ENCODE peak calls at places on chromosomes 4 and X, in five cellular contexts. One of them, this sample, is unnamed.

GRCh38 chr4:38387348-38387747 is 276.7 kb upstream of the KLF3 start:
- DNase-seq in MM.1S: no peak
- DNase-seq in A673: no peak
- DNase-seq in astrocyte: peak
- DNase-seq in fibroblast of lung: peak
- DNase-seq in this sample: no peak

GRCh38 chr4:88549815-88550214 is 26.2 kb upstream of the PYURF start:
- DNase-seq in fibroblast of lung: no peak
- DNase-seq in A673: no peak
- DNase-seq in astrocyte: no peak
- DNase-seq in MM.1S: no peak
- DNase-seq in this sample: no peak

GRCh38 chr4:184198190-184198589 is 19.5 kb downstream of the ENPP6 start:
- DNase-seq in fibroblast of lung: no peak
- DNase-seq in MM.1S: no peak
- DNase-seq in A673: no peak
- DNase-seq in astrocyte: no peak
- DNase-seq in this sample: no peak

GRCh38 chr4:133565379-133565778 is 416.3 kb downstream of the PCDH10 start:
- DNase-seq in astrocyte: peak
- DNase-seq in A673: peak
- DNase-seq in MM.1S: no peak
- DNase-seq in fibroblast of lung: peak
- DNase-seq in this sample: peak

GRCh38 chr4:177235026-177235425 is 74.6 kb upstream of the NEIL3 start:
- DNase-seq in astrocyte: peak
- DNase-seq in MM.1S: no peak
- DNase-seq in fibroblast of lung: peak
- DNase-seq in A673: no peak
- DNase-seq in this sample: no peak

GRCh38 chrX:154785711-154786110 is 19.6 kb downstream of the MPP1 start:
- DNase-seq in astrocyte: no peak
- DNase-seq in fibroblast of lung: no peak
- DNase-seq in A673: no peak
- DNase-seq in MM.1S: no peak
- DNase-seq in this sample: no peak

GRCh38 chr4:82799006-82799881 is 648 bp upstream of the SCD5 start:
- DNase-seq in fibroblast of lung: no peak
- DNase-seq in astrocyte: no peak
- DNase-seq in MM.1S: peak
- DNase-seq in A673: no peak
- DNase-seq in this sample: peak

GRCh38 chrX:63387411-63387810 is 36.3 kb upstream of the SPIN4 start:
- DNase-seq in fibroblast of lung: no peak
- DNase-seq in A673: no peak
- DNase-seq in astrocyte: no peak
- DNase-seq in MM.1S: no peak
- DNase-seq in this sample: no peak

GRCh38 chr4:87005690-87006461 is 71.1 kb downstream of the AFF1 start:
- DNase-seq in astrocyte: no peak
- DNase-seq in MM.1S: peak
- DNase-seq in A673: no peak
- DNase-seq in fibroblast of lung: no peak
- DNase-seq in this sample: peak

GRCh38 chr4:102730968-102731533 is 29.7 kb downstream of the MANBA start:
- DNase-seq in fibroblast of lung: no peak
- DNase-seq in MM.1S: no peak
- DNase-seq in A673: peak
- DNase-seq in astrocyte: no peak
- DNase-seq in this sample: no peak

GRCh38 chr4:135249006-135249405 is 1047.4 kb upstream of the PABPC4L start:
- DNase-seq in astrocyte: no peak
- DNase-seq in fibroblast of lung: no peak
- DNase-seq in MM.1S: no peak
- DNase-seq in A673: peak
- DNase-seq in this sample: no peak

GRCh38 chrX:53257166-53257565 is 24.2 kb downstream of the IQSEC2 start:
- DNase-seq in MM.1S: no peak
- DNase-seq in fibroblast of lung: no peak
- DNase-seq in A673: no peak
- DNase-seq in astrocyte: no peak
- DNase-seq in this sample: no peak

GRCh38 chr4:114599231-114600065 is 841 bp downstream of the UGT8 start:
- DNase-seq in fibroblast of lung: peak
- DNase-seq in A673: peak
- DNase-seq in MM.1S: no peak
- DNase-seq in astrocyte: peak
- DNase-seq in this sample: no peak

GRCh38 chr4:148441624-148441985 is 609 bp downstream of the NR3C2 start:
- DNase-seq in MM.1S: no peak
- DNase-seq in fibroblast of lung: no peak
- DNase-seq in A673: no peak
- DNase-seq in astrocyte: no peak
- DNase-seq in this sample: no peak

GRCh38 chr4:148443550-148444295 is 1.5 kb upstream of the NR3C2 start:
- DNase-seq in astrocyte: no peak
- DNase-seq in MM.1S: peak
- DNase-seq in fibroblast of lung: peak
- DNase-seq in A673: peak
- DNase-seq in this sample: peak

GRCh38 chr4:148444296-148445070 is 2.3 kb upstream of the NR3C2 start:
- DNase-seq in MM.1S: peak
- DNase-seq in fibroblast of lung: peak
- DNase-seq in astrocyte: no peak
- DNase-seq in A673: peak
- DNase-seq in this sample: peak

GRCh38 chr4:148441986-148442829 is at the start of gene NR3C2:
- DNase-seq in A673: peak
- DNase-seq in astrocyte: peak
- DNase-seq in fibroblast of lung: peak
- DNase-seq in MM.1S: peak
- DNase-seq in this sample: peak

DNA sequence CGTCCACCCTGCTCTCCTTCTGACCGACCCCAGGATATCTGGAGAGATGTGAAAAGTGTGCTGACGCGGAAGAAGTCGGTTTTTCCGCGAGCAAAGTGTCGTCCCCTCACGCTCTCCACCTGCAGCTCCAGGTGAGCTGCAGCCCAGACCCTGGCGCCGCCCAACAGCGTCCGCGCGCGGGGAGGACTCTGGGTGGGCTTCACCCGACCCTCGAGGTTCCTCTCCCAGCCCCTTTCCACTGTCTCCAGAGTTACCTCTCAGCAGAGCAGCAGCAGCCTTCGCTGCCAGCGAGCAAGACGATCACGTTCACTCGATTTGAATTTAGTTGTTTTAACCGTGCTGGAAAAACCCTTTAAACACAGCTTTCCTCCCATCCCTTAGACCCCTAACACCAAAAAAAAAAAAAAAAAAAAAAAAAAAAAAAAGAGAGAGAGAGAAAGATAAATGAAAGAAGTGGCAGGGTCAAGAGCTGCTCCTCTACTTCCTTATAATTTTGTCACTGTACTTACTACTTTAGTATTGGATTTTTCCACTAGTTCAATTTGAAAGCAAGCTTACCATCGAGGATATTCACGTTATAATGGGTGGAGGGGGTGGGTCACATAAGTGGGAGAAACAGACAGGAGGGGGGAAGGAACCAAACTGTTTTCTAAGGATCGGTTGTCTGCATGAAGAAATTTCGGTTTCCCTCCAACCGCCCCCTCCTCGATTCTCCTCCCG is 776 bp upstream of the NR3C2 start:
- DNase-seq in fibroblast of lung: no peak
- DNase-seq in astrocyte: no peak
- DNase-seq in A673: peak
- DNase-seq in MM.1S: no peak
- DNase-seq in this sample: peak
- TF ChIP-seq EZH2 in fibroblast of lung: no peak
- TF ChIP-seq EZH2 in astrocyte: no peak
- TF ChIP-seq EZH2 in A673: no peak
- TF ChIP-seq EZH2 in MM.1S: no peak
- TF ChIP-seq EZH2 in this sample: no peak

GRCh38 chr4:146650034-146650433 is 11.3 kb downstream of the POU4F2 start:
- DNase-seq in fibroblast of lung: no peak
- DNase-seq in astrocyte: no peak
- DNase-seq in A673: no peak
- DNase-seq in MM.1S: no peak
- DNase-seq in this sample: no peak

GRCh38 chr4:146648384-146648783 is 9.7 kb downstream of the POU4F2 start:
- DNase-seq in MM.1S: no peak
- DNase-seq in A673: no peak
- DNase-seq in fibroblast of lung: no peak
- DNase-seq in astrocyte: no peak
- DNase-seq in this sample: no peak

GRCh38 chr4:146646601-146647000 is 7.9 kb downstream of the POU4F2 start:
- DNase-seq in A673: peak
- DNase-seq in fibroblast of lung: no peak
- DNase-seq in MM.1S: no peak
- DNase-seq in astrocyte: no peak
- DNase-seq in this sample: no peak

GRCh38 chr4:146649232-146649631 is 10.5 kb downstream of the POU4F2 start:
- DNase-seq in fibroblast of lung: no peak
- DNase-seq in A673: no peak
- DNase-seq in astrocyte: no peak
- DNase-seq in MM.1S: no peak
- DNase-seq in this sample: no peak

GRCh38 chr4:146647615-146648383 is 9.1 kb downstream of the POU4F2 start:
- DNase-seq in fibroblast of lung: no peak
- DNase-seq in astrocyte: no peak
- DNase-seq in MM.1S: no peak
- DNase-seq in A673: peak
- DNase-seq in this sample: no peak
- TF ChIP-seq EZH2 in fibroblast of lung: peak
- TF ChIP-seq EZH2 in astrocyte: peak
- TF ChIP-seq EZH2 in MM.1S: no peak
- TF ChIP-seq EZH2 in A673: no peak
- TF ChIP-seq EZH2 in this sample: peak

GRCh38 chr4:4860803-4861591 is 1.5 kb downstream of the MSX1 start:
- DNase-seq in A673: no peak
- DNase-seq in astrocyte: no peak
- DNase-seq in MM.1S: no peak
- DNase-seq in fibroblast of lung: no peak
- DNase-seq in this sample: peak
- TF ChIP-seq EZH2 in A673: no peak
- TF ChIP-seq EZH2 in astrocyte: peak
- TF ChIP-seq EZH2 in MM.1S: no peak
- TF ChIP-seq EZH2 in fibroblast of lung: no peak
- TF ChIP-seq EZH2 in this sample: no peak

GRCh38 chr4:121764702-121765367 is at the start of gene SMIM43:
- DNase-seq in astrocyte: no peak
- DNase-seq in A673: peak
- DNase-seq in fibroblast of lung: peak
- DNase-seq in MM.1S: no peak
- DNase-seq in this sample: peak
- TF ChIP-seq EZH2 in astrocyte: peak
- TF ChIP-seq EZH2 in A673: no peak
- TF ChIP-seq EZH2 in fibroblast of lung: no peak
- TF ChIP-seq EZH2 in MM.1S: no peak
- TF ChIP-seq EZH2 in this sample: peak

GRCh38 chrX:25012433-25012735 is 3.4 kb downstream of the ARX start:
- DNase-seq in astrocyte: no peak
- DNase-seq in A673: no peak
- DNase-seq in MM.1S: peak
- DNase-seq in fibroblast of lung: no peak
- DNase-seq in this sample: no peak

GRCh38 chrX:25010784-25011588 is 4.8 kb downstream of the ARX start:
- DNase-seq in fibroblast of lung: no peak
- DNase-seq in astrocyte: no peak
- DNase-seq in MM.1S: no peak
- DNase-seq in A673: no peak
- DNase-seq in this sample: no peak

GRCh38 chrX:25012793-25013592 is 2.8 kb downstream of the ARX start:
- DNase-seq in fibroblast of lung: no peak
- DNase-seq in astrocyte: no peak
- DNase-seq in A673: no peak
- DNase-seq in MM.1S: no peak
- DNase-seq in this sample: no peak

GRCh38 chrX:25013593-25014365 is 2.0 kb downstream of the ARX start:
- DNase-seq in fibroblast of lung: no peak
- DNase-seq in MM.1S: peak
- DNase-seq in astrocyte: no peak
- DNase-seq in A673: no peak
- DNase-seq in this sample: no peak

GRCh38 chrX:25011589-25012432 is 4.0 kb downstream of the ARX start:
- DNase-seq in fibroblast of lung: no peak
- DNase-seq in MM.1S: no peak
- DNase-seq in astrocyte: no peak
- DNase-seq in A673: no peak
- DNase-seq in this sample: no peak
- TF ChIP-seq EZH2 in fibroblast of lung: peak
- TF ChIP-seq EZH2 in MM.1S: no peak
- TF ChIP-seq EZH2 in astrocyte: peak
- TF ChIP-seq EZH2 in A673: no peak
- TF ChIP-seq EZH2 in this sample: peak

DNA sequence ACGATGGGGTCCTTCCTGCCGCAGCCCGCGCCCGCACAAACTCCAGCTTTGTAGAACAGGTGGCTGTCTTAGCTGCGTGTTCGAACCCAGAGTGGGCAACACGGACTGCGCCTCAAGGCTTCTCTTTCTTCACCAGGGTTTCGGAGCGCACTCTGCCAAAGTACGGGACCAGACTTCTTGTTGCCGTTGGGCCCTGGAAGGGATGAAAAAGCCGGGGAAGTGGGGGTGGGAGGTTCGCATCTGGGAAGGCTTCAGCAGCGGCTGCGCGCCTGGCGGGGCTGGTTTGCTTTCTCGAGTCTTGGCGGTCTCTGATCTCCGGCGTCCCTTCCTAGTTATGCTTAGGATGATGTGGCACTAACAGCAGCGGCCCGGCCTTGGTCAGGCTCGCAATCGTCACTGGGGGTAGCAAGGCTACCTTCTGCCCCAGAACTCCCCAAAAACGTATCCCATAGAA is 673 bp downstream of the PARM1 start:
- DNase-seq in fibroblast of lung: peak
- DNase-seq in A673: peak
- DNase-seq in MM.1S: peak
- DNase-seq in astrocyte: no peak
- DNase-seq in this sample: peak
- TF ChIP-seq EZH2 in fibroblast of lung: no peak
- TF ChIP-seq EZH2 in A673: no peak
- TF ChIP-seq EZH2 in MM.1S: no peak
- TF ChIP-seq EZH2 in astrocyte: peak
- TF ChIP-seq EZH2 in this sample: peak

GRCh38 chr4:54095110-54095800 is 4.7 kb upstream of the GSX2 start:
- DNase-seq in astrocyte: no peak
- DNase-seq in fibroblast of lung: no peak
- DNase-seq in A673: no peak
- DNase-seq in MM.1S: no peak
- DNase-seq in this sample: no peak
- TF ChIP-seq EZH2 in astrocyte: peak
- TF ChIP-seq EZH2 in fibroblast of lung: no peak
- TF ChIP-seq EZH2 in A673: no peak
- TF ChIP-seq EZH2 in MM.1S: no peak
- TF ChIP-seq EZH2 in this sample: peak

GRCh38 chrX:107507744-107508117 is 58.3 kb downstream of the FRMPD3 start:
- DNase-seq in A673: no peak
- DNase-seq in MM.1S: no peak
- DNase-seq in astrocyte: no peak
- DNase-seq in fibroblast of lung: no peak
- DNase-seq in this sample: no peak
- TF ChIP-seq EZH2 in A673: no peak
- TF ChIP-seq EZH2 in MM.1S: no peak
- TF ChIP-seq EZH2 in astrocyte: no peak
- TF ChIP-seq EZH2 in fibroblast of lung: no peak
- TF ChIP-seq EZH2 in this sample: no peak

GRCh38 chr4:84497220-84497834 is 1.8 kb downstream of the NKX6-1 start:
- DNase-seq in astrocyte: peak
- DNase-seq in A673: peak
- DNase-seq in fibroblast of lung: peak
- DNase-seq in MM.1S: no peak
- DNase-seq in this sample: no peak
- TF ChIP-seq EZH2 in astrocyte: peak
- TF ChIP-seq EZH2 in A673: no peak
- TF ChIP-seq EZH2 in fibroblast of lung: no peak
- TF ChIP-seq EZH2 in MM.1S: no peak
- TF ChIP-seq EZH2 in this sample: peak

This sample was measured in endothelial cell of umbilical vein.